ENCODE peak calls at places on chromosomes 16 and 17, in eight cellular contexts. One of them, this sample, is unnamed.

GRCh38 chr16:10629592-10629963 is 49.2 kb upstream of the EMP2 start:
- DNase-seq in H9: peak
- DNase-seq in cardiac muscle cell: no peak
- DNase-seq in thoracic aorta: no peak
- DNase-seq in heart left ventricle: no peak
- DNase-seq in H1: peak
- DNase-seq in esophagus muscularis mucosa: no peak
- DNase-seq in body of pancreas: no peak
- DNase-seq in this sample: no peak

GRCh38 chr17:72488542-72489272 is 367.9 kb downstream of the SOX9 start:
- DNase-seq in H9: no peak
- DNase-seq in cardiac muscle cell: no peak
- DNase-seq in thoracic aorta: no peak
- DNase-seq in heart left ventricle: no peak
- DNase-seq in H1: no peak
- DNase-seq in esophagus muscularis mucosa: no peak
- DNase-seq in body of pancreas: no peak
- DNase-seq in this sample: no peak

GRCh38 chr16:893360-893759 is 77.4 kb downstream of the LMF1 start:
- DNase-seq in H9: no peak
- DNase-seq in cardiac muscle cell: no peak
- DNase-seq in thoracic aorta: no peak
- DNase-seq in heart left ventricle: no peak
- DNase-seq in H1: no peak
- DNase-seq in esophagus muscularis mucosa: no peak
- DNase-seq in body of pancreas: no peak
- DNase-seq in this sample: no peak

GRCh38 chr16:86925067-86925791 is 346.9 kb downstream of the FOXL1 start:
- DNase-seq in H9: no peak
- DNase-seq in cardiac muscle cell: peak
- DNase-seq in thoracic aorta: no peak
- DNase-seq in heart left ventricle: no peak
- DNase-seq in H1: no peak
- DNase-seq in esophagus muscularis mucosa: no peak
- DNase-seq in body of pancreas: no peak
- DNase-seq in this sample: no peak

GRCh38 chr17:41520821-41521521 is 2.3 kb upstream of the KRT15 start:
- DNase-seq in H9: no peak
- DNase-seq in cardiac muscle cell: no peak
- DNase-seq in thoracic aorta: no peak
- DNase-seq in heart left ventricle: no peak
- DNase-seq in H1: no peak
- DNase-seq in esophagus muscularis mucosa: no peak
- DNase-seq in body of pancreas: no peak
- DNase-seq in this sample: no peak

GRCh38 chr16:73196670-73197069 is 148.7 kb upstream of the ZFHX3 start:
- DNase-seq in H9: peak
- DNase-seq in cardiac muscle cell: peak
- DNase-seq in thoracic aorta: peak
- DNase-seq in heart left ventricle: peak
- DNase-seq in H1: peak
- DNase-seq in esophagus muscularis mucosa: no peak
- DNase-seq in body of pancreas: peak
- DNase-seq in this sample: peak

GRCh38 chr17:70053241-70054234 is 21.5 kb upstream of the KCNJ16 start:
- DNase-seq in H9: no peak
- DNase-seq in cardiac muscle cell: peak
- DNase-seq in thoracic aorta: no peak
- DNase-seq in heart left ventricle: no peak
- DNase-seq in H1: no peak
- DNase-seq in esophagus muscularis mucosa: no peak
- DNase-seq in body of pancreas: no peak
- DNase-seq in this sample: no peak

GRCh38 chr17:21283482-21284318 is 811 bp upstream of the MAP2K3 start:
- DNase-seq in H9: no peak
- DNase-seq in cardiac muscle cell: peak
- DNase-seq in thoracic aorta: no peak
- DNase-seq in heart left ventricle: no peak
- DNase-seq in H1: no peak
- DNase-seq in esophagus muscularis mucosa: no peak
- DNase-seq in body of pancreas: no peak
- DNase-seq in this sample: no peak

GRCh38 chr16:30786936-30787612 is at the start of gene ZNF629:
- DNase-seq in H9: peak
- DNase-seq in cardiac muscle cell: peak
- DNase-seq in thoracic aorta: peak
- DNase-seq in heart left ventricle: peak
- DNase-seq in H1: peak
- DNase-seq in esophagus muscularis mucosa: no peak
- DNase-seq in body of pancreas: peak
- DNase-seq in this sample: no peak

GRCh38 chr16:56673916-56674315 is 4.3 kb downstream of the MT1H start:
- DNase-seq in H9: peak
- DNase-seq in cardiac muscle cell: peak
- DNase-seq in thoracic aorta: no peak
- DNase-seq in heart left ventricle: no peak
- DNase-seq in H1: no peak
- DNase-seq in esophagus muscularis mucosa: no peak
- DNase-seq in body of pancreas: peak
- DNase-seq in this sample: no peak

GRCh38 chr16:24839347-24839972 is 6.3 kb upstream of the SLC5A11 start:
- DNase-seq in H9: no peak
- DNase-seq in cardiac muscle cell: no peak
- DNase-seq in thoracic aorta: no peak
- DNase-seq in heart left ventricle: no peak
- DNase-seq in H1: no peak
- DNase-seq in esophagus muscularis mucosa: no peak
- DNase-seq in body of pancreas: no peak
- DNase-seq in this sample: no peak

GRCh38 chr16:24836836-24837235 is 8.9 kb upstream of the SLC5A11 start:
- DNase-seq in H9: no peak
- DNase-seq in cardiac muscle cell: no peak
- DNase-seq in thoracic aorta: no peak
- DNase-seq in heart left ventricle: no peak
- DNase-seq in H1: no peak
- DNase-seq in esophagus muscularis mucosa: no peak
- DNase-seq in body of pancreas: no peak
- DNase-seq in this sample: no peak

GRCh38 chr16:24834459-24835335 is 11.1 kb upstream of the SLC5A11 start:
- DNase-seq in H9: peak
- DNase-seq in cardiac muscle cell: peak
- DNase-seq in thoracic aorta: no peak
- DNase-seq in heart left ventricle: no peak
- DNase-seq in H1: peak
- DNase-seq in esophagus muscularis mucosa: no peak
- DNase-seq in body of pancreas: no peak
- DNase-seq in this sample: no peak

GRCh38 chr16:24838554-24839266 is 7.1 kb upstream of the SLC5A11 start:
- DNase-seq in H9: no peak
- DNase-seq in cardiac muscle cell: peak
- DNase-seq in thoracic aorta: peak
- DNase-seq in heart left ventricle: no peak
- DNase-seq in H1: no peak
- DNase-seq in esophagus muscularis mucosa: no peak
- DNase-seq in body of pancreas: no peak
- DNase-seq in this sample: no peak

DNA sequence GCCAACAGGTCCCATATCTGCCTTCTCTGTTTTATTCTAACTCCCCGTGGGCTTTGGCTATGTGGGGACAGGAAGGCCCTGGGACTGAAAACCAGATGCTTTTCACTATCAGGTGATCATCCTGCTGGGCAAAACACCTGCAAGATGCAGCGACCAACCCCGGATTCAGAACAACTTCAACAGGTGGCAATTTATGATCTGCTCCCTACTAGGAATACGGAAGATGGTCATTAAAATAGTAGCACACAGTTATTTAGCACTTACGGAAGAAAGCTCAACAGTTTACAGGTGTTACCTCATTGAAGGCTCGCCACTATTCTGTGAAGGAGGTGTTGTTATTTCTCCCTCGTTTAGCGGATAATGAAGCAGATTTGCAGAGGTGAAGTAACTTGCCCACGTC is 7.8 kb upstream of the SLC5A11 start:
- DNase-seq in H9: no peak
- DNase-seq in cardiac muscle cell: no peak
- DNase-seq in thoracic aorta: no peak
- DNase-seq in heart left ventricle: no peak
- DNase-seq in H1: no peak
- DNase-seq in esophagus muscularis mucosa: no peak
- DNase-seq in body of pancreas: no peak
- DNase-seq in this sample: no peak
- H3K27ac ChIP-seq in H9: no peak
- H3K27ac ChIP-seq in cardiac muscle cell: no peak
- H3K27ac ChIP-seq in thoracic aorta: peak
- H3K27ac ChIP-seq in heart left ventricle: no peak
- H3K27ac ChIP-seq in H1: no peak
- H3K27ac ChIP-seq in esophagus muscularis mucosa: no peak
- H3K27ac ChIP-seq in body of pancreas: no peak
- H3K27ac ChIP-seq in this sample: no peak

GRCh38 chr17:7311110-7311698 is 3.8 kb downstream of the EIF5A start:
- DNase-seq in H9: no peak
- DNase-seq in cardiac muscle cell: no peak
- DNase-seq in thoracic aorta: no peak
- DNase-seq in heart left ventricle: no peak
- DNase-seq in H1: no peak
- DNase-seq in esophagus muscularis mucosa: no peak
- DNase-seq in body of pancreas: no peak
- DNase-seq in this sample: no peak

GRCh38 chr17:7313890-7314718 is 1.1 kb downstream of the GPS2 start:
- DNase-seq in H9: no peak
- DNase-seq in cardiac muscle cell: no peak
- DNase-seq in thoracic aorta: no peak
- DNase-seq in heart left ventricle: no peak
- DNase-seq in H1: no peak
- DNase-seq in esophagus muscularis mucosa: no peak
- DNase-seq in body of pancreas: no peak
- DNase-seq in this sample: no peak

GRCh38 chr17:7312432-7313027 is 2.6 kb downstream of the GPS2 start:
- DNase-seq in H9: no peak
- DNase-seq in cardiac muscle cell: no peak
- DNase-seq in thoracic aorta: no peak
- DNase-seq in heart left ventricle: no peak
- DNase-seq in H1: no peak
- DNase-seq in esophagus muscularis mucosa: no peak
- DNase-seq in body of pancreas: no peak
- DNase-seq in this sample: no peak

GRCh38 chr17:7314719-7315569 is at the start of gene GPS2:
- DNase-seq in H9: peak
- DNase-seq in cardiac muscle cell: peak
- DNase-seq in thoracic aorta: peak
- DNase-seq in heart left ventricle: peak
- DNase-seq in H1: peak
- DNase-seq in esophagus muscularis mucosa: peak
- DNase-seq in body of pancreas: peak
- DNase-seq in this sample: no peak

GRCh38 chr17:7313028-7313889 is 1.9 kb downstream of the GPS2 start:
- DNase-seq in H9: peak
- DNase-seq in cardiac muscle cell: no peak
- DNase-seq in thoracic aorta: no peak
- DNase-seq in heart left ventricle: no peak
- DNase-seq in H1: peak
- DNase-seq in esophagus muscularis mucosa: no peak
- DNase-seq in body of pancreas: no peak
- DNase-seq in this sample: no peak
- TF ChIP-seq CTCF in H9: peak
- TF ChIP-seq CTCF in cardiac muscle cell: no peak
- TF ChIP-seq CTCF in thoracic aorta: peak
- TF ChIP-seq CTCF in heart left ventricle: peak
- TF ChIP-seq CTCF in H1: peak
- TF ChIP-seq CTCF in esophagus muscularis mucosa: no peak
- TF ChIP-seq CTCF in body of pancreas: no peak
- TF ChIP-seq CTCF in this sample: peak

GRCh38 chr16:3143189-3143588 is 8.4 kb downstream of the ZNF213 start:
- DNase-seq in H9: no peak
- DNase-seq in cardiac muscle cell: no peak
- DNase-seq in thoracic aorta: no peak
- DNase-seq in heart left ventricle: peak
- DNase-seq in H1: no peak
- DNase-seq in esophagus muscularis mucosa: no peak
- DNase-seq in body of pancreas: no peak
- DNase-seq in this sample: no peak
- H3K27ac ChIP-seq in H9: no peak
- H3K27ac ChIP-seq in cardiac muscle cell: no peak
- H3K27ac ChIP-seq in thoracic aorta: no peak
- H3K27ac ChIP-seq in heart left ventricle: peak
- H3K27ac ChIP-seq in H1: no peak
- H3K27ac ChIP-seq in esophagus muscularis mucosa: no peak
- H3K27ac ChIP-seq in body of pancreas: no peak
- H3K27ac ChIP-seq in this sample: no peak

GRCh38 chr17:75979705-75980187 is 706 bp downstream of the TEN1 start:
- DNase-seq in H9: no peak
- DNase-seq in cardiac muscle cell: no peak
- DNase-seq in thoracic aorta: no peak
- DNase-seq in heart left ventricle: no peak
- DNase-seq in H1: no peak
- DNase-seq in esophagus muscularis mucosa: no peak
- DNase-seq in body of pancreas: no peak
- DNase-seq in this sample: no peak
- TF ChIP-seq CTCF in H9: no peak
- TF ChIP-seq CTCF in cardiac muscle cell: no peak
- TF ChIP-seq CTCF in thoracic aorta: no peak
- TF ChIP-seq CTCF in heart left ventricle: no peak
- TF ChIP-seq CTCF in H1: no peak
- TF ChIP-seq CTCF in esophagus muscularis mucosa: no peak
- TF ChIP-seq CTCF in body of pancreas: no peak
- TF ChIP-seq CTCF in this sample: no peak

GRCh38 chr17:76689859-76690258 is 20.9 kb downstream of the MXRA7 start:
- DNase-seq in H9: no peak
- DNase-seq in cardiac muscle cell: peak
- DNase-seq in thoracic aorta: no peak
- DNase-seq in heart left ventricle: no peak
- DNase-seq in H1: no peak
- DNase-seq in esophagus muscularis mucosa: no peak
- DNase-seq in body of pancreas: no peak
- DNase-seq in this sample: no peak
- H3K27ac ChIP-seq in H9: no peak
- H3K27ac ChIP-seq in cardiac muscle cell: no peak
- H3K27ac ChIP-seq in thoracic aorta: no peak
- H3K27ac ChIP-seq in heart left ventricle: peak
- H3K27ac ChIP-seq in H1: no peak
- H3K27ac ChIP-seq in esophagus muscularis mucosa: peak
- H3K27ac ChIP-seq in body of pancreas: no peak
- H3K27ac ChIP-seq in this sample: no peak

DNA sequence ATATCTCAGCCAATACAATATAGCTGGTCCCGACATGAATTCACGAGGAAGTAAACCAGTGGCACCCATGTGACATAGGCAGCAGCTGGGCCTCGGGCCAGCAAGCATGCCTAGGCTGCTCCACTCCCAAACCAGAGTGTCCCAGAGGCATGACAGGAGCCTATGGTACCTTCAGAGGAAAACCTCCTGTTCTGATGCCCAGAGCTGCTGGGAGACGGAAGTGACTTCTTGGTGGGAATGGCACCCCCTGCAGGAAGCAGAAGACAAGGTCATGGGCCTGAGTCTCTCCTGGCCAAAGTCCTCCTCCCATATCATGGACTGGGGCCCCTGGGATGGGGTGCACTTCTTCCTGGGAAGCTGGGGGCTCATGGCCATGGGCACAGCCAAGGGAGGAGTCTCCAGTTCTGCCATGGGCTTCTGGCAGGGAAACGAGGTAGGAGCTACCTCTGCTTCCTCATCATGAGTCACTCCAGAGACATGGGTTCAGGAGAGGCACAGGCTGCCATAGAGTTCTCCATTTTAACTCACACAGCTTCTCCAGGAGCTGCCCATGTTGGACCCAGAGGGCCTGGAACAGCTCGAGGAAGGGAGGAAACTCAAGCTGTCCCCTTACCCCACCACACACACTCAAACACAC is 13.4 kb downstream of the FBF1 start:
- DNase-seq in H9: peak
- DNase-seq in cardiac muscle cell: peak
- DNase-seq in thoracic aorta: no peak
- DNase-seq in heart left ventricle: no peak
- DNase-seq in H1: no peak
- DNase-seq in esophagus muscularis mucosa: no peak
- DNase-seq in body of pancreas: no peak
- DNase-seq in this sample: no peak
- TF ChIP-seq CTCF in H9: peak
- TF ChIP-seq CTCF in cardiac muscle cell: peak
- TF ChIP-seq CTCF in thoracic aorta: no peak
- TF ChIP-seq CTCF in heart left ventricle: peak
- TF ChIP-seq CTCF in H1: peak
- TF ChIP-seq CTCF in esophagus muscularis mucosa: peak
- TF ChIP-seq CTCF in body of pancreas: peak
- TF ChIP-seq CTCF in this sample: peak

This sample was measured in keratinocyte.